ENCODE peak calls at places on chromosomes 2 and 18, in eight cellular contexts. One of them, this sample, is unnamed.

GRCh38 chr2:86426271-86426670 is 14.9 kb upstream of the KDM3A start:
- DNase-seq in right atrium auricular region: no peak
- DNase-seq in left ventricle myocardium inferior: no peak
- DNase-seq in psoas muscle: no peak
- DNase-seq in CD8-positive, alpha-beta T cell: no peak
- DNase-seq in sigmoid colon: no peak
- DNase-seq in SJCRH30: no peak
- DNase-seq in kidney: no peak
- DNase-seq in this sample: no peak

GRCh38 chr2:143877056-143877455 is 642.9 kb downstream of the ZEB2 start:
- DNase-seq in SJCRH30: no peak
- DNase-seq in left ventricle myocardium inferior: no peak
- DNase-seq in psoas muscle: no peak
- DNase-seq in kidney: no peak
- DNase-seq in sigmoid colon: no peak
- DNase-seq in right atrium auricular region: no peak
- DNase-seq in CD8-positive, alpha-beta T cell: no peak
- DNase-seq in this sample: no peak

GRCh38 chr2:200810252-200810650 is 1.5 kb upstream of the BZW1 start:
- DNase-seq in CD8-positive, alpha-beta T cell: no peak
- DNase-seq in kidney: no peak
- DNase-seq in SJCRH30: peak
- DNase-seq in left ventricle myocardium inferior: no peak
- DNase-seq in sigmoid colon: no peak
- DNase-seq in psoas muscle: no peak
- DNase-seq in right atrium auricular region: no peak
- DNase-seq in this sample: no peak

GRCh38 chr2:16525265-16525887 is 140.3 kb downstream of the CYRIA start:
- DNase-seq in SJCRH30: peak
- DNase-seq in CD8-positive, alpha-beta T cell: no peak
- DNase-seq in right atrium auricular region: no peak
- DNase-seq in psoas muscle: no peak
- DNase-seq in sigmoid colon: no peak
- DNase-seq in kidney: no peak
- DNase-seq in left ventricle myocardium inferior: no peak
- DNase-seq in this sample: no peak

GRCh38 chr2:25184254-25184653 is 15.9 kb upstream of the POMC start:
- DNase-seq in right atrium auricular region: no peak
- DNase-seq in left ventricle myocardium inferior: no peak
- DNase-seq in psoas muscle: no peak
- DNase-seq in kidney: no peak
- DNase-seq in SJCRH30: no peak
- DNase-seq in CD8-positive, alpha-beta T cell: no peak
- DNase-seq in sigmoid colon: no peak
- DNase-seq in this sample: peak

GRCh38 chr18:51235011-51235789 is 37.7 kb upstream of the MEX3C start:
- DNase-seq in left ventricle myocardium inferior: no peak
- DNase-seq in right atrium auricular region: no peak
- DNase-seq in kidney: no peak
- DNase-seq in sigmoid colon: no peak
- DNase-seq in SJCRH30: peak
- DNase-seq in CD8-positive, alpha-beta T cell: no peak
- DNase-seq in psoas muscle: no peak
- DNase-seq in this sample: no peak

GRCh38 chr2:235978022-235978421 is 190.2 kb downstream of the GBX2 start:
- DNase-seq in sigmoid colon: no peak
- DNase-seq in CD8-positive, alpha-beta T cell: no peak
- DNase-seq in psoas muscle: no peak
- DNase-seq in right atrium auricular region: no peak
- DNase-seq in kidney: no peak
- DNase-seq in SJCRH30: no peak
- DNase-seq in left ventricle myocardium inferior: no peak
- DNase-seq in this sample: no peak

GRCh38 chr2:24971300-24971549 is 530 bp downstream of the DNAJC27 start:
- DNase-seq in CD8-positive, alpha-beta T cell: no peak
- DNase-seq in right atrium auricular region: no peak
- DNase-seq in psoas muscle: no peak
- DNase-seq in left ventricle myocardium inferior: no peak
- DNase-seq in SJCRH30: no peak
- DNase-seq in kidney: no peak
- DNase-seq in sigmoid colon: no peak
- DNase-seq in this sample: no peak

GRCh38 chr2:48668992-48669391 is 51.3 kb downstream of the GTF2A1L start:
- DNase-seq in SJCRH30: no peak
- DNase-seq in sigmoid colon: no peak
- DNase-seq in right atrium auricular region: no peak
- DNase-seq in left ventricle myocardium inferior: no peak
- DNase-seq in CD8-positive, alpha-beta T cell: no peak
- DNase-seq in kidney: no peak
- DNase-seq in psoas muscle: no peak
- DNase-seq in this sample: no peak

GRCh38 chr18:6752200-6752873 is 22.8 kb downstream of the ARHGAP28 start:
- DNase-seq in kidney: no peak
- DNase-seq in CD8-positive, alpha-beta T cell: no peak
- DNase-seq in sigmoid colon: no peak
- DNase-seq in SJCRH30: peak
- DNase-seq in right atrium auricular region: no peak
- DNase-seq in psoas muscle: no peak
- DNase-seq in left ventricle myocardium inferior: no peak
- DNase-seq in this sample: no peak

GRCh38 chr2:127607399-127607908 is 38.5 kb upstream of the GPR17 start:
- DNase-seq in CD8-positive, alpha-beta T cell: no peak
- DNase-seq in SJCRH30: no peak
- DNase-seq in left ventricle myocardium inferior: no peak
- DNase-seq in right atrium auricular region: no peak
- DNase-seq in psoas muscle: no peak
- DNase-seq in kidney: peak
- DNase-seq in sigmoid colon: peak
- DNase-seq in this sample: no peak

GRCh38 chr2:196260546-196260945 is 89.2 kb upstream of the STK17B start:
- DNase-seq in right atrium auricular region: no peak
- DNase-seq in left ventricle myocardium inferior: no peak
- DNase-seq in CD8-positive, alpha-beta T cell: no peak
- DNase-seq in kidney: no peak
- DNase-seq in sigmoid colon: no peak
- DNase-seq in SJCRH30: no peak
- DNase-seq in psoas muscle: no peak
- DNase-seq in this sample: no peak
- H3K27ac ChIP-seq in right atrium auricular region: no peak
- H3K27ac ChIP-seq in left ventricle myocardium inferior: no peak
- H3K27ac ChIP-seq in CD8-positive, alpha-beta T cell: peak
- H3K27ac ChIP-seq in kidney: no peak
- H3K27ac ChIP-seq in sigmoid colon: no peak
- H3K27ac ChIP-seq in SJCRH30: no peak
- H3K27ac ChIP-seq in psoas muscle: no peak
- H3K27ac ChIP-seq in this sample: peak

DNA sequence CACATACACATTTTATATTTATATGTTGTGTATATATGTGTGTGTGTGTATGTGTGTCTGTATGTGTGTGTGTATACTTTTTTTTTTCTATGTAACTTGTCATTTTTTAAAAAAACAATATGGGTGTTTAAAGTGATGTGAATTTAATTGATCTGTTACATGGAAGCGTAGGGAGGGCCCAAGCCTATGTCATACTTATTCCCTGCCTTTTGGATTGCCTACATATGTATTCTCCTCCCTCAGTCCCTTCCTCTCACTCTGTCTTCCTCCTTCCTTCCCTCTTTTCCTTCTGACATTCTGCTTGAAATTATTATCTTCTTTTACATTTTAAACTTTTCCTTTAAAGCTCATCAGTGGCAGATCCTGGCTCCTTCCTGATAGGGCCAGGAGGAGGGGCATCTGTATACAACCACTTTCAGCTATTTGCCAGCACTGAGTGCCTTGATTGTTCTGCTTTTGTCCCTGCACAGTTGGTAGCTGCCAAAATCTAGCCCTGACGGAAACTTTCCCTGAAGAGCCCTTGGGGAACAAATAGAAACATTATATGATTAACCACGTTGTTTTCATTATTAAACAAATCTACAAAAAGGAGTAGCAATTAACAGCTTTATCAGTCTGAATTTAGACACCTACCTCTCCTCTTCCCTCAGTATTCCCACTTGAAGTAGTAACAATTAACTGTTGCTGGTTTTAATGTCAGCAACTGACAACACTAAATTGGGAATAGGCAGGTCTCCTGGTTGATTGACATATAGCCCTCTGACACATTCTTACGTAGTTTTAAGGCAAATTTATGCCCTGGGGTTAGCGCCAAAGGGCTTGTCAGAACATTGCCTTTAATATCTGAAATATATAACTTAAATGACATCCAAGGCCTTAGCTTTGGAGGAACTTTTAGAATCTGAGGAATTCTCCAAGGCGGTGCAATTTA is 7.1 kb downstream of the ASXL3 start:
- DNase-seq in SJCRH30: no peak
- DNase-seq in psoas muscle: no peak
- DNase-seq in right atrium auricular region: no peak
- DNase-seq in kidney: no peak
- DNase-seq in sigmoid colon: no peak
- DNase-seq in CD8-positive, alpha-beta T cell: no peak
- DNase-seq in left ventricle myocardium inferior: no peak
- DNase-seq in this sample: no peak
- H3K27ac ChIP-seq in SJCRH30: no peak
- H3K27ac ChIP-seq in psoas muscle: no peak
- H3K27ac ChIP-seq in right atrium auricular region: peak
- H3K27ac ChIP-seq in kidney: no peak
- H3K27ac ChIP-seq in sigmoid colon: peak
- H3K27ac ChIP-seq in CD8-positive, alpha-beta T cell: no peak
- H3K27ac ChIP-seq in left ventricle myocardium inferior: peak
- H3K27ac ChIP-seq in this sample: no peak

DNA sequence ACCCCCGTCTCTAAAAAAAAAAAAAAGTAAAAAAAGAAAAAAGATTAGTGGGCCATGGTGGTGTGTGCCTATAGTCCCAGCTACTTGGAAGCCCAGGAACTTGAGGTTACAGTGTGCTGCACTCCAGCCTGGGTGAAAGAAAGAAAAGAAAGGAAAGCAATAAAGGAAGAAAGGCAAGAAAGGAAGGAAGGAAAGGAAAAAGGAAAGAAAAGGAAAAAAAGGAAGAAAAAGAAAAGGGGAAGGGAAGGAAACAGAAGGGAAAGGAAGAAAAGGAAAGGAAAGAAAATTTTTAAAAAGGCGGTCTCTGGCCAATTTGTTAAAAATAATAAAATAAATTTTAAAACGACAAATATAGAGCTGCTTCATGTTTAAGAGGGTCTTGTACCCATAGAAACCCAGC is 74.4 kb upstream of the RNU4ATAC start:
- DNase-seq in kidney: no peak
- DNase-seq in sigmoid colon: no peak
- DNase-seq in left ventricle myocardium inferior: no peak
- DNase-seq in SJCRH30: no peak
- DNase-seq in right atrium auricular region: no peak
- DNase-seq in CD8-positive, alpha-beta T cell: no peak
- DNase-seq in psoas muscle: no peak
- DNase-seq in this sample: no peak
- H3K27ac ChIP-seq in kidney: no peak
- H3K27ac ChIP-seq in sigmoid colon: no peak
- H3K27ac ChIP-seq in left ventricle myocardium inferior: no peak
- H3K27ac ChIP-seq in SJCRH30: no peak
- H3K27ac ChIP-seq in right atrium auricular region: no peak
- H3K27ac ChIP-seq in CD8-positive, alpha-beta T cell: no peak
- H3K27ac ChIP-seq in psoas muscle: no peak
- H3K27ac ChIP-seq in this sample: no peak

GRCh38 chr2:66494708-66495107 is 59.8 kb downstream of the MEIS1 start:
- DNase-seq in psoas muscle: peak
- DNase-seq in left ventricle myocardium inferior: no peak
- DNase-seq in sigmoid colon: peak
- DNase-seq in kidney: no peak
- DNase-seq in CD8-positive, alpha-beta T cell: no peak
- DNase-seq in SJCRH30: no peak
- DNase-seq in right atrium auricular region: peak
- DNase-seq in this sample: peak
- H3K27ac ChIP-seq in psoas muscle: no peak
- H3K27ac ChIP-seq in left ventricle myocardium inferior: peak
- H3K27ac ChIP-seq in sigmoid colon: peak
- H3K27ac ChIP-seq in kidney: no peak
- H3K27ac ChIP-seq in CD8-positive, alpha-beta T cell: no peak
- H3K27ac ChIP-seq in SJCRH30: no peak
- H3K27ac ChIP-seq in right atrium auricular region: no peak
- H3K27ac ChIP-seq in this sample: peak

GRCh38 chr18:23844991-23845680 is 155.9 kb downstream of the LAMA3 start:
- DNase-seq in CD8-positive, alpha-beta T cell: no peak
- DNase-seq in psoas muscle: no peak
- DNase-seq in right atrium auricular region: no peak
- DNase-seq in left ventricle myocardium inferior: no peak
- DNase-seq in kidney: no peak
- DNase-seq in SJCRH30: no peak
- DNase-seq in sigmoid colon: no peak
- DNase-seq in this sample: no peak
- H3K27ac ChIP-seq in CD8-positive, alpha-beta T cell: no peak
- H3K27ac ChIP-seq in psoas muscle: no peak
- H3K27ac ChIP-seq in right atrium auricular region: no peak
- H3K27ac ChIP-seq in left ventricle myocardium inferior: no peak
- H3K27ac ChIP-seq in kidney: no peak
- H3K27ac ChIP-seq in SJCRH30: no peak
- H3K27ac ChIP-seq in sigmoid colon: no peak
- H3K27ac ChIP-seq in this sample: peak

DNA sequence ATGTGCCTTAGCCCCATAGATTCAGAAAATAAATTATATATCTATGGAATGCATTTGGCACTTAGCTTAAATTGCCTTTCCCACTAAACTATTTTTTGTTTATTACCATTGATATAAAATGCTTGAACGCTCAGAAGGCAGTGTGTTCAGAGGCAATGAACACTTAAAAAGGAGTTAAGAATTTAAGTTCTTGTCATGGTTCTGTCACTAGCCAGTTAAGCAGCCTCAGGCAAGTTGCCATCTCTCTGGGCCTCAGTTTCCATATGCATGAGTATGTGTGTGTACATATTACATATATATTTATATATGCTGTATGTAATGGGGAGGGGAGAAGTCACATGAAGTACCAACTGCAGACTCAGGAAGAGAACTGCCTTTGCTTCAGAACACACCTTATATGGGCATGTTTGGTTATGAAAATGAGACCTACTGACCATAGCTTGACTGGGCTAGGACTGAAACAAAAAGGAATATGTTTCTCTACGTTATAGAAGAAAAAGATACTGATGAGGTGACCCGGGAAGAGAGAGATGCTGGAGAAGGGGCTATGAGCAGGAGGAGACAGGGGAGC is 97.5 kb downstream of the CDC42EP3 start:
- DNase-seq in left ventricle myocardium inferior: no peak
- DNase-seq in CD8-positive, alpha-beta T cell: no peak
- DNase-seq in SJCRH30: no peak
- DNase-seq in kidney: no peak
- DNase-seq in right atrium auricular region: no peak
- DNase-seq in psoas muscle: no peak
- DNase-seq in sigmoid colon: no peak
- DNase-seq in this sample: no peak
- H3K27ac ChIP-seq in left ventricle myocardium inferior: no peak
- H3K27ac ChIP-seq in CD8-positive, alpha-beta T cell: no peak
- H3K27ac ChIP-seq in SJCRH30: no peak
- H3K27ac ChIP-seq in kidney: no peak
- H3K27ac ChIP-seq in right atrium auricular region: no peak
- H3K27ac ChIP-seq in psoas muscle: no peak
- H3K27ac ChIP-seq in sigmoid colon: peak
- H3K27ac ChIP-seq in this sample: peak

DNA sequence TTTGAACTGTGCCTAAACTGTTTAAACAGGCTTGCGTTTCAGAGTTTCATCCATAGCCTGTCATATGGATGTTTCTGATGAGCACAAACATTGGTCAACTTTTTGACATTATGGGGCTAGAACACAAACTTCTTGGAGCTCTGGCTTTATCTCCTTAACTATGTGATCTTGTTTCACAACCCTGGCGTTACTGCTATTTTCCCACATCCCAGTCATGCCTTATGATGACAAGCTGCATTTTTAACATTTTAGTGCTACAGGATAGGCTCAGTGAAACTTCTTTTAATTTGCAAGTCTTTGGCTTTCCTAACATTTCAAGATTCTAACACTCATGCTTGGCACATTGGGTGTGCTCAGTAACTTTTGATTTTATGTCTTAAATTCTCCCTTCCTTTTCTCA is 21.0 kb upstream of the PDE1A start:
- DNase-seq in psoas muscle: no peak
- DNase-seq in kidney: no peak
- DNase-seq in SJCRH30: no peak
- DNase-seq in sigmoid colon: no peak
- DNase-seq in left ventricle myocardium inferior: no peak
- DNase-seq in CD8-positive, alpha-beta T cell: no peak
- DNase-seq in right atrium auricular region: no peak
- DNase-seq in this sample: no peak
- H3K27ac ChIP-seq in psoas muscle: no peak
- H3K27ac ChIP-seq in kidney: no peak
- H3K27ac ChIP-seq in SJCRH30: no peak
- H3K27ac ChIP-seq in sigmoid colon: no peak
- H3K27ac ChIP-seq in left ventricle myocardium inferior: no peak
- H3K27ac ChIP-seq in CD8-positive, alpha-beta T cell: no peak
- H3K27ac ChIP-seq in right atrium auricular region: no peak
- H3K27ac ChIP-seq in this sample: no peak